ENCODE peak calls at places on chromosomes 12 and 14, in six cellular contexts. Q, K, L, E, G and R are unnamed samples.

GRCh38 chr14:100872641-100873071 is 30.9 kb downstream of the RTL1 start:
- DNase-seq in G (no peak), L (no peak), Q (no peak), E (no peak), K (peak), R (no peak)

GRCh38 chr14:75794615-75795038 is 133.6 kb downstream of the TTLL5 start:
- DNase-seq in Q (peak), E (no peak), L (peak), G (peak), K (peak), R (no peak)

GRCh38 chr12:64992641-64993040 is 128.5 kb downstream of the WIF1 start:
- DNase-seq in L (no peak), K (no peak), E (no peak), G (no peak), Q (no peak), R (no peak)

GRCh38 chr14:99242816-99243795 is 28.9 kb downstream of the BCL11B start:
- DNase-seq in K (no peak), G (no peak), E (no peak), Q (no peak), L (no peak), R (peak)

GRCh38 chr12:44428825-44429224 is 447.3 kb downstream of the NELL2 start:
- DNase-seq in K (no peak), L (no peak), Q (no peak), G (no peak), E (no peak), R (no peak)

GRCh38 chr12:94149781-94150482 is 1.6 kb downstream of the PLXNC1 start:
- DNase-seq in E (no peak), L (no peak), Q (no peak), K (peak), G (no peak), R (peak)

GRCh38 chr12:120474092-120474960 is 4.8 kb upstream of the SRSF9 start:
- DNase-seq in K (peak), Q (peak), L (no peak), E (no peak), G (peak), R (peak)

GRCh38 chr12:96146747-96147146 is 47.4 kb upstream of the ELK3 start:
- DNase-seq in E (no peak), K (no peak), Q (no peak), L (no peak), G (no peak), R (no peak)

GRCh38 chr12:99619389-99620158 is 28.0 kb upstream of the GARIN6 start:
- DNase-seq in L (peak), G (peak), K (peak), Q (no peak), E (no peak), R (peak)

GRCh38 chr12:40342010-40342409 is 117.2 kb downstream of the LRRK2 start:
- DNase-seq in Q (no peak), K (no peak), L (no peak), E (no peak), G (no peak), R (no peak)

GRCh38 chr14:51205486-51205885 is 34.6 kb upstream of the TMX1 start:
- DNase-seq in G (no peak), K (no peak), L (no peak), E (no peak), Q (no peak), R (peak)

GRCh38 chr12:22974865-22975264 is 349.9 kb downstream of the ETNK1 start:
- DNase-seq in L (peak), Q (peak), G (peak), E (no peak), K (peak), R (peak)

GRCh38 chr12:8697476-8698131 is at the start of gene RIMKLB:
- DNase-seq in G (peak), Q (peak), K (peak), E (no peak), L (no peak), R (peak)

GRCh38 chr12:57840701-57841100 is 5.8 kb downstream of the CTDSP2 start:
- DNase-seq in Q (peak), L (peak), K (no peak), G (peak), E (no peak), R (no peak)

GRCh38 chr12:67980391-67980790 is 8.9 kb upstream of the IFNG-AS1 start:
- DNase-seq in L (no peak), E (no peak), Q (no peak), K (no peak), G (no peak), R (no peak)

GRCh38 chr12:67986632-67987031 is 2.6 kb upstream of the IFNG-AS1 start:
- DNase-seq in Q (no peak), K (no peak), E (no peak), L (no peak), G (no peak), R (no peak)

GRCh38 chr12:67977668-67978067 is 11.6 kb upstream of the IFNG-AS1 start:
- DNase-seq in K (no peak), L (no peak), G (no peak), E (no peak), Q (no peak), R (no peak)

GRCh38 chr12:67982165-67982563 is 7.1 kb upstream of the IFNG-AS1 start:
- DNase-seq in K (no peak), L (no peak), G (no peak), E (no peak), Q (no peak), R (no peak)

GRCh38 chr12:67981236-67982164 is 7.7 kb upstream of the IFNG-AS1 start:
- DNase-seq in L (no peak), G (no peak), Q (no peak), K (peak), E (no peak), R (peak)
- TF ChIP-seq MYC in L (no peak), G (no peak), Q (no peak), K (no peak), E (no peak), R (no peak)

DNA sequence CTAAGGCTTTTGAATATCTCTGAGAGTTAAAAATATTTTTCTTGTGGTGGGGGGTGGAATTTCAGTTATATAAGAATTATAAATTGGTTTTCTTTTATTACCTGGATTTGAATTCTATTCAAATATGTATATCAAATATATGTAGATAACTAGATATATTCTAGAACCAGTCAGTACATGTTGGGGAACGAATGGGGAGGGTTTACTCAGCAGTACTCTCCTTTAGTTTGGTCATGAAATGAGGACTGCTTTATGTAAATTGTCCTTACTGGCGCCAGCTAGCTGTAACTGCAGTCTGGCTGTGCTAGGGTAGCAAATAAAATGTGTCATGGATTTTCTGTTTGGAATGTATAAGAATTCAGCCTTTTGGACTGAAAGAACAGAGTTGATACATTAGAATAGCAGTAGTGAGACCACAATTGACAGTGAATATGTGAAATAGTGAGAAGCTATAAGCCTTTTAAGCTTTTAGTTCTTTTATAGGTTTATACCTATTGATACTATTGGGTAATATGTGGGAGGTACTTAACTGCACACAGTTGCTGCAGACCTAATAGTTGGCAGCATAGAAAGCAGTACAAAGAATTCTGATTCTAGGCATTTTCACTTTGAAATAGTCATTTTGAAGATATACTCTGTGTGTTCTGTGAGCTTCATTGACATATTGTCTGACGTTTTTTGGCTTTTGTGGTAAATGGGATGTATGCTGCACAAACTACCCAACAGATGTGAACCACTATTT is 29.0 kb downstream of the ATF7IP start:
- DNase-seq in L (peak), E (peak), K (peak), Q (peak), G (peak), R (peak)
- TF ChIP-seq CTCF in L (no peak), E (no peak), K (no peak), Q (no peak), G (no peak), R (no peak)

DNA sequence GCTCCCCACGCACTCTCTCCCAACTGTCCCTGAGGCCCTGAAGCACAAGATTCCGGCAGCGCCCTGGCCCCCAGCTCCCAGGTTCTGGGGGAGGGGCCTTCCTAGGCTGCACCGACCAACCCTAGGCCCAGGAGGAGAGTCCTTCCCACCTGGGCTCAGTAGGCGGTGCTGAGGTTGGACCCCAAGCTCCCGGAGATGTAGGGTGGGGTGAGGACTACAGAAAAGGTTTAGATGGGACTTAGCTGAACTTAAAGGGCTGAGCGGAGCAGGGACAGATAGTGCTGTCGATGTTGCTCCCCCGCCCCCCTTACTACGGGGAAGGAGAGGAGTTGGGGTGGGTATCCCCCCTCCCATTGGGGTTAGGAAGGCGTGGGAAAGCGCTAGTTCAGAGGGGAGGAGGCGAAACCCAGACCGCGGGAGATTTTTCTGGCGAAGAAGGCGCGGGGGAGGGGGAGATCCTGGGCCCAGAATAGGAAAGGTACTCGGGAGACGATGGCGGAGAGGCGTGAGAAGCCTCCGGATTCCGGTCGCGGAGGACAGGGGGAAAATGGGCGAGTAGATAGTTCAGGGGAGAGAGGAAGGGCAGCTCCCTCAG is 4.2 kb upstream of the BAZ2A start:
- DNase-seq in Q (peak), K (peak), L (peak), E (no peak), G (peak), R (peak)
- TF ChIP-seq POLR2A in Q (no peak), K (no peak), L (peak), E (no peak), G (no peak), R (no peak)

DNA sequence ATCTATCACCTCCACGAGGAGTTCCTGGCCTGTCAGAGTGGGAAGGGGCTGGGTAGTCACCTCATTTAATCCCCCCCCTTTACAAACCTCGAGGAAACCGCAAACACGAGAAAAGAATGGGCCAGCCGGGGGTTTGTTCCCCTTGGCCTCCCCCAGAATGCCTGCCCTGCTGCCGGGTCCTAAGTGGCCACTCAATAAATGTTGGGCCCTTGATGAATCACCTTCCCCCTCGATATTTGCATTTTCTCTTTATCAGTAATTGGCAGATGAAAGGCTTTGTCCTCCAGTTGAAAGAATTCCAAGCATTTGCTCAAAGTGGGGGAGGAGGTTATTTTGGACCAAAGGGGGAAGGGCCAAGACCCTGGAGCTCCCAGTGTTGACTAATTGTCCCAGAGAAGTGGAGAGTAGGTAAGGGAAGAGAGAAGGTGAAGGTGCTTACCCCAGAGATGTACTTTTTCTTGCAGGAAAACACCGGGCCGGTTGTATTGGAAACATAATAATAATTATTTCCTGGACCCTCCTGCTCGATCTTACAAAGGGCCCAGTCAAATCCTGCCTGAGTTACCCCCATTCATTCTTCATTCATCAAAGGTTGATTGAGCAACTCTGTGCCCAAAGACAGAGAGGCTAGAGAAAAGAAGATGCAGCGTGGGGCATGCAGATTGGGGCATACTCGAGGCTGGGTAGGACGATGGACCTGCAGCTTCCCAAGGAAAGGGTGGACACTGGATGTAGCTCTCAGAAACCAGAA is 1.9 kb upstream of the KDM2B start:
- DNase-seq in L (peak), Q (peak), G (peak), E (no peak), K (no peak), R (peak)
- TF ChIP-seq MYC in L (no peak), Q (no peak), G (no peak), E (no peak), K (no peak), R (no peak)

DNA sequence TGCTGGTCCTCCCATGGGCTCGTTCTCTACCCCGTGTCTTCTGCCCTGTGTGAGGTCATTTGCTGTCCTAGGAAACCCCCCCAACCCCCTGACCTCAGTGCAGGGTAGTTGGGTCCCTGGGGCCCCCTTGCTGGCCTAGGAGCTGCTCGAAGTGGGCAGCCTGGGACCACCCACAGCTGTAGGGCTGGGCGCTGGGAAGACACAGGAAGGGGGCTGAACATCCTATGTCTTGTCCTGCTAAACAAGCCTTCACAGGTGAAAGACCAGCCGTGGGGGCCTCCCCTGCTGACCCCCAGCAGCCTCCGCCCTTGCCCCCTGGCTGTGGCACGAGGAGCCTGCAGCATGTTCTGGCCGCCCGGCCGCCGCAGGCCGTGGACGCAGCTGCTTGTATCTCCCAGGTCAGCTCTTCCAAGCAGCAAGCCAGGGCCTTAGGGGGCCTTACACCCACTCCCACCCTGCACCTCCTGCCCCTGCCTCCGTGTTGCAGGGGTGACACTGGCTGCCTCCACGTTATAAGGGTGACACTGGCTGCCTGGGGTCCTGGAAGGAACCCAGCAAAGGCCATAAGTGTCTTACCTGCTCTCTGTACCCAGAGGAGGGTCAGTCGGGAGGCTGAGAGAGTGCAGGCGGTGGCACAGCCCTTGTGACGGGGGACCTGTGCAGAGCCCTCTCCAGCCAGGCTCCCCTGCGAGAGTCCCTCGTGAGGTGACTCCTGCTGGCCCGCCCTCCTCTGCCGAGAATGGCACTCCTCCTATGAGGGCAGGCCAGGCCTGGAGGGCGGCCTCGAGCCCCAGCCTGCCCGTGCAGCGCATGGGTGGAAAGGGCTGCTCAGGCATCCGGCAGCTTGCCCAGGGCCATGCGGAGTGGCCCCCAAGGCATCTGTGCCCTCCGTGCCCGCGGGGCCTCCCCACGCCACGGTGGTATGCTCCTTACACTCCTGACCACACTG is 11.5 kb upstream of the TEX22 start:
- DNase-seq in G (no peak), K (no peak), Q (no peak), E (no peak), L (no peak), R (no peak)
- TF ChIP-seq CTCF in G (no peak), K (no peak), Q (no peak), E (no peak), L (no peak), R (no peak)

GRCh38 chr12:2959508-2960431 is 573 bp downstream of the TEAD4 start:
- DNase-seq in L (peak), Q (peak), K (peak), E (no peak), G (peak), R (no peak)
- TF ChIP-seq POLR2A in L (no peak), Q (no peak), K (no peak), E (no peak), G (peak), R (no peak)

GRCh38 chr14:67722293-67722692 is 20.6 kb downstream of the RDH12 start:
- DNase-seq in E (no peak), L (no peak), Q (no peak), K (no peak), G (no peak), R (no peak)
- TF ChIP-seq MYC in E (no peak), L (no peak), Q (no peak), K (no peak), G (no peak), R (no peak)